ENCODE peak calls at places on chromosomes 1 and 21, in six cellular contexts. K, S, F, E, B and A are unnamed samples.

GRCh38 chr21:33825898-33826297 is 89.7 kb downstream of the ATP5PO start:
- DNase-seq in S (no peak), F (no peak), B (no peak), E (no peak), K (no peak), A (no peak)

GRCh38 chr1:169102567-169102966 is 3.9 kb upstream of the ATP1B1 start:
- DNase-seq in E (no peak), S (no peak), F (no peak), K (no peak), B (peak; percentile 69), A (no peak)

GRCh38 chr1:167344112-167344511 is 123.4 kb downstream of the POU2F1 start:
- DNase-seq in F (no peak), S (no peak), E (no peak), K (no peak), B (no peak), A (no peak)

GRCh38 chr1:235632538-235633219 is 16.9 kb downstream of the GNG4 start:
- DNase-seq in E (no peak), B (peak; percentile 41), K (no peak), S (no peak), F (no peak), A (no peak)

GRCh38 chr1:235999259-235999925 is 65.5 kb downstream of the NID1 start:
- DNase-seq in E (no peak), K (no peak), S (no peak), F (no peak), B (peak; percentile 90), A (no peak)

GRCh38 chr21:43333301-43334062 is 93.4 kb downstream of the SIK1 start:
- DNase-seq in S (peak; percentile 58), F (no peak), B (peak; percentile 95), E (peak; percentile 38), K (peak; percentile 47), A (peak; percentile 65)

GRCh38 chr1:219771039-219771438 is 157.3 kb downstream of the SLC30A10 start:
- DNase-seq in B (peak; percentile 99), S (no peak), E (no peak), F (no peak), K (no peak), A (no peak)

GRCh38 chr1:175132456-175132855 is 60.1 kb downstream of the KIAA0040 start:
- DNase-seq in F (no peak), S (no peak), B (no peak), K (no peak), E (no peak), A (no peak)

GRCh38 chr1:70314706-70315304 is 39.7 kb downstream of the ANKRD13C start:
- DNase-seq in K (no peak), E (no peak), F (no peak), B (no peak), S (no peak), A (no peak)

GRCh38 chr1:59150537-59151386 is 146.1 kb upstream of the FGGY start:
- DNase-seq in B (peak; percentile 98), S (peak; percentile 94), F (peak; percentile 87), K (peak; percentile 20), E (peak; percentile 82), A (no peak)

GRCh38 chr1:206478746-206479145 is 8.5 kb downstream of the IKBKE start:
- DNase-seq in S (no peak), E (no peak), B (no peak), F (no peak), K (no peak), A (no peak)

GRCh38 chr1:228429007-228429406 is 12.3 kb upstream of the TRIM17 start:
- DNase-seq in S (no peak), F (no peak), E (no peak), B (no peak), K (no peak), A (no peak)

GRCh38 chr1:3717715-3718601 is 34.3 kb upstream of the CCDC27 start:
- DNase-seq in F (no peak), B (peak; percentile 43), E (no peak), K (no peak), S (no peak), A (peak; percentile 85)

GRCh38 chr1:158053276-158053675 is 59.8 kb downstream of the KIRREL1 start:
- DNase-seq in E (no peak), F (no peak), S (no peak), K (no peak), B (peak; percentile 17), A (no peak)

GRCh38 chr1:45403298-45404079 is 63.2 kb upstream of the MUTYH start:
- DNase-seq in F (no peak), B (peak; percentile 87), E (no peak), S (no peak), K (no peak), A (no peak)

GRCh38 chr1:156475568-156476500 is 24.7 kb downstream of the MEF2D start:
- DNase-seq in F (peak; percentile 94), E (peak; percentile 84), B (peak; percentile 50), K (peak; percentile 75), S (peak; percentile 98), A (no peak)

GRCh38 chr1:231512147-231512698 is 16.2 kb upstream of the TSNAX start:
- DNase-seq in F (no peak), K (no peak), E (no peak), B (peak; percentile 44), S (no peak), A (no peak)

GRCh38 chr1:5513891-5514515 is 478.2 kb downstream of the NPHP4 start:
- DNase-seq in B (no peak), F (peak; percentile 45), E (no peak), K (no peak), S (no peak), A (no peak)

GRCh38 chr1:115412733-115413132 is 74.7 kb upstream of the NGF start:
- DNase-seq in F (no peak), S (no peak), E (no peak), K (no peak), B (no peak), A (no peak)

GRCh38 chr1:180560200-180560867 is 1.6 kb downstream of the OVAAL start:
- DNase-seq in K (peak; percentile 56), E (no peak), S (no peak), F (no peak), B (no peak), A (no peak)

GRCh38 chr1:39157304-39157703 is 47.2 kb upstream of the MACF1 start:
- DNase-seq in S (no peak), F (no peak), K (no peak), B (no peak), E (no peak), A (no peak)

GRCh38 chr1:39160703-39161102 is 43.8 kb upstream of the MACF1 start:
- DNase-seq in B (no peak), F (no peak), K (no peak), S (no peak), E (no peak), A (no peak)

GRCh38 chr1:39154553-39155361 is 49.7 kb upstream of the MACF1 start:
- DNase-seq in E (peak; percentile 26), K (no peak), F (peak; percentile 74), B (peak; percentile 70), S (no peak), A (peak; percentile 55)

GRCh38 chr1:39159224-39160036 is 45.1 kb upstream of the MACF1 start:
- DNase-seq in K (peak; percentile 40), F (no peak), E (no peak), S (no peak), B (peak; percentile 91), A (peak; percentile 84)

DNA sequence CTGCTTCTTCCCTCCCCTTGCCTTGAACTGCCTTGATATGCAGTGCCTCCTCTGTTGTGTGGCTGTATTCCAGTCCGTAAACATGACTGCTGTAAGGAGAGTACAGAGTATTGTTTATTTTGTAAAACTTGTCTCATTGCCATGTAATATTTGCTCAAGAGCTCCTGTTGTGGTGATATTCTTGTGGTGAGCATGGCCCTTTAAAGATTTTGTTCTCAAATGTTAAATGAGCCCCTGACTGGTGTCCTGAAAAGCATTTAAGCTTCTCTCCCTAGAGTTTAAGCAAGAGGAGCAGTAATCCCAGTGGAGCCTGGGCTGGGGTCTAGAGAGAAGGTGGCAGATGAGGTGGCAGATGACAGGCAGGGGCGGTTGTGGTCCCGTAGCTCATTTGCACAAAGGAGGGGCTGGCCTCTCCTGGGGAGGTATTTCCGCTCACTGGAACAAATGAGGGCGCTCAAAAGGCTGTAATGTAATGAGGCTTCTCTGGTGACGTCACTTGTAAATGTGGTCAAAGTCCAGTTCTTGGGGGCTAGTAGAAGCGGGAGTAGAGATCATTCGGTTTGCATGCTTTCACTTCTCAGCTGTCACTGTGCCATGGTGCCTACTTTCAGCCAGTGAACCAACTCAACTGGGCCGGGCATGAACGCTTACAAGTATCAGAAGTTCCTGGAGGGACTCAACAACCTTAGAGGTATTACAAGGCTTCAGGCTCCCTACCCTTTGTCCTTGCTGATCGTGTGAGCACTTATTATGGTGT is 46.0 kb upstream of the MACF1 start:
- DNase-seq in K (peak; percentile 85), F (no peak), E (no peak), S (no peak), B (peak; percentile 69), A (peak; percentile 71)
- H3K4me3 ChIP-seq in K (no peak overlapping the region), F (peak overlapping the region; percentile 0), E (no peak overlapping the region), S (peak overlapping the region; percentile 31), B (peak overlapping the region; percentile 10), A (peak overlapping the region; percentile 27)

DNA sequence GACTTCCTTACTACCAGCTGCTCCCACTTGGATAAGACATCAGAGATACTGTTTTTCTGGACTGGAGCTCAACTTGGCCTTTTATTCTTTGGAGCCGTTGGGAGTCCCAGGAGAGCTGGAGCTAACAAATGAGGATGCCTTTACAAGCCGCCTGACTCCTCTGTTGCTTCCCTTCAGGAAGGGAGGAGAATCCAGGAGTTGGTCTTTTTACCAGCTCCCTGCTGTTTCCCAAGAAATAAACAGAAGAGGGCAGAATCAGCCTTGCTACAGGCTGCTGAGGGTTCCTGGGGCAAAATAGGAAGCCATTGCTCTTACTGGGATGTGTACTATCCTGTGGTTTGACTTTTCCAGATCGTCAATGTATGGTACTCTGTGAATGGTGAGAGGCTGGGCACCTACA is 1.5 kb downstream of the EIF3I start:
- DNase-seq in B (no peak), F (no peak), K (no peak), S (no peak), E (no peak), A (no peak)
- H3K4me3 ChIP-seq in B (no peak overlapping the region), F (no peak overlapping the region), K (no peak overlapping the region), S (peak overlapping the region; percentile 95), E (peak overlapping the region; percentile 98), A (no peak overlapping the region)

GRCh38 chr1:6683434-6683833 is 18.2 kb downstream of the DNAJC11 start:
- DNase-seq in E (no peak), K (no peak), F (no peak), S (no peak), B (no peak), A (no peak)
- H3K4me3 ChIP-seq in E (no peak overlapping the region), K (no peak overlapping the region), F (no peak overlapping the region), S (no peak overlapping the region), B (no peak overlapping the region), A (no peak overlapping the region)

DNA sequence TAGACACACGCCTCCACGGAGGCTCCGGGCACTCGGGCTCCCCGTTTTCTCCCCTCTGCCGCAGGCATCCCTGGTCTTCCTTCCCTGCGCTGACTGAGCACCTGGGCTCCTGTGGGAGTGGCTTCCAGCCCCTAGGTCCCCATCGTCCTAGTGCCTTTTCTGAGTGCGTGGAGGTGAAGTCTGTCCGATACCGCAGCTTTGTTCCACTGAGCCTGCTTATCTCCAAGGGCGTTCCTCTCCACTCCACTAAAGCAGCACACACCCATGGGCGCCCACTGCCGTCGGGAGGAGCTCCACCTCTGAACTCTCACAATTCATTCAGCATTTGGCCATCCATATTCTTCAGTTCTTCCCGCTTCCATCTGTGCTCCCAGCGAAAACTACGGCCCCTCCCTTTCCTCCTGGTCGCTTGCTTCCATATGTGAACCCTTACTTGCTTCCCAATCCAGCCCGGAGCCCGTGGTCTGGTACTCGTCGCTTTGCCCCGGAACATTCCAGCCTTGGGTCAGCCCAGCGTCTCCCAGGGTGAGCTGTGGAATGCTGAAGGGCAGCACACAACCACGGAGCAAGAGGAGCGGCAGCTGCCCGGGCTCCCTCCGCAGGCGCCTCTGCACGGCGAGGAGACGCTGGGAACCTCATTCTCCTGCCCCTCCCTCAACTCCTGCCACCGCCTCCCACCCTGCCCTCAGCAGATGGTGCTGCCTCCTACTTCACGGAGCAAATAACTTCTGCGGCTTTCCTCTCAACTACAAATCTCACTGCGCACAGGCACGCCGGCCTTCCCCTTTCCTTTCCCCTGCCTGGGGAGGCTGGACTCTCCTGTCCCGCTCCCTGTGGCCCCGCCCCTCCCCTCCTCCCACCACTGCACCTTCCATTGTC is 27.5 kb downstream of the ATP8B2 start:
- DNase-seq in E (peak; percentile 44), F (no peak), S (no peak), K (peak; percentile 59), B (peak; percentile 17), A (peak; percentile 86)
- H3K4me3 ChIP-seq in E (peak overlapping the region; percentile 65), F (peak overlapping the region; percentile 47), S (peak overlapping the region; percentile 59), K (no peak overlapping the region), B (peak overlapping the region; percentile 37), A (peak overlapping the region; percentile 49)